ENCODE peak calls at places on chromosomes 6 and 20, in eight cellular contexts. Q, D, G, O, X, T, E and V are unnamed samples.

GRCh38 chr6:136862662-136863061 is 40.3 kb downstream of the PEX7 start:
- DNase-seq in D (no peak), E (no peak), Q (no peak), O (no peak), X (no peak), G (no peak), T (no peak), V (no peak)

GRCh38 chr6:2209226-2209809 is 36.1 kb downstream of the GMDS start:
- DNase-seq in G (no peak), X (no peak), O (peak; percentile 67), T (no peak), Q (peak; percentile 96), D (peak; percentile 59), E (peak; percentile 38), V (no peak)

GRCh38 chr20:6142348-6142993 is 19.6 kb upstream of the FERMT1 start:
- DNase-seq in Q (peak; percentile 31), X (no peak), G (peak; percentile 15), T (peak; percentile 20), D (peak; percentile 54), E (no peak), O (peak; percentile 82), V (peak; percentile 20)

GRCh38 chr6:56695702-56696101 is 53.0 kb upstream of the DST start:
- DNase-seq in D (no peak), T (no peak), X (no peak), G (no peak), E (no peak), O (no peak), Q (no peak), V (no peak)

GRCh38 chr6:168043848-168044415 is 35.1 kb downstream of the FRMD1 start:
- DNase-seq in T (no peak), G (no peak), D (no peak), X (no peak), Q (no peak), O (no peak), E (no peak), V (no peak)

GRCh38 chr6:150627601-150628012 is 27.9 kb downstream of the PLEKHG1 start:
- DNase-seq in T (peak; percentile 67), G (peak; percentile 77), D (no peak), Q (no peak), O (peak; percentile 32), X (no peak), E (no peak), V (no peak)

GRCh38 chr20:45894797-45895196 is 3.7 kb downstream of the CTSA start:
- DNase-seq in E (no peak), Q (no peak), D (no peak), X (no peak), G (no peak), T (no peak), O (no peak), V (no peak)

GRCh38 chr6:137224890-137225198 is 5.7 kb upstream of the IFNGR1 start:
- DNase-seq in X (no peak), T (no peak), Q (no peak), O (no peak), E (no peak), D (no peak), G (no peak), V (no peak)

GRCh38 chr20:59805266-59805665 is 128.2 kb downstream of the SYCP2 start:
- DNase-seq in E (no peak), O (no peak), X (no peak), G (no peak), D (no peak), Q (no peak), T (no peak), V (no peak)

GRCh38 chr20:15656124-15656523 is 917.1 kb downstream of the KIF16B start:
- DNase-seq in T (no peak), Q (no peak), D (no peak), X (no peak), O (no peak), E (peak; percentile 83), G (no peak), V (no peak)

GRCh38 chr6:44247338-44248302 is 719 bp downstream of the HSP90AB1 start:
- DNase-seq in X (peak; percentile 77), Q (no peak), D (peak; percentile 35), O (peak; percentile 81), T (no peak), G (no peak), E (peak; percentile 48), V (no peak)

GRCh38 chr6:32867022-32867477 is 13.1 kb downstream of the PSMB9 start:
- DNase-seq in G (no peak), X (no peak), D (no peak), O (no peak), Q (no peak), E (no peak), T (no peak), V (no peak)

GRCh38 chr20:23145281-23145700 is 59.2 kb upstream of the CD93 start:
- DNase-seq in O (no peak), D (no peak), E (no peak), Q (no peak), G (no peak), X (no peak), T (peak; percentile 65), V (peak; percentile 63)

GRCh38 chr6:37016995-37017394 is 11.5 kb downstream of the FGD2 start:
- DNase-seq in G (no peak), D (no peak), E (no peak), Q (no peak), X (no peak), O (no peak), T (no peak), V (no peak)

GRCh38 chr6:142400495-142400894 is 98.7 kb downstream of the ADGRG6 start:
- DNase-seq in Q (no peak), E (no peak), D (peak; percentile 22), T (no peak), O (peak; percentile 47), G (no peak), X (no peak), V (no peak)

GRCh38 chr6:45423901-45424627 is 46.3 kb upstream of the SUPT3H start:
- DNase-seq in X (peak; percentile 57), E (no peak), G (no peak), D (no peak), T (no peak), Q (no peak), O (peak; percentile 27), V (no peak)

GRCh38 chr6:42075159-42075838 is 25.0 kb downstream of the TAF8 start:
- DNase-seq in Q (peak; percentile 82), O (peak; percentile 86), X (peak; percentile 87), T (peak; percentile 42), D (peak; percentile 74), G (peak; percentile 18), E (peak; percentile 72), V (peak; percentile 62)

GRCh38 chr6:71190809-71191208 is 97.8 kb upstream of the OGFRL1 start:
- DNase-seq in O (peak; percentile 41), T (no peak), X (no peak), D (no peak), G (no peak), E (no peak), Q (no peak), V (peak; percentile 36)

GRCh38 chr6:43120101-43120730 is 44.1 kb downstream of the PTK7 start:
- DNase-seq in T (no peak), D (no peak), E (no peak), G (no peak), Q (no peak), O (no peak), X (no peak), V (no peak)

GRCh38 chr6:72938104-72938503 is 287.2 kb downstream of the KHDC1L start:
- DNase-seq in O (no peak), G (no peak), T (no peak), Q (no peak), D (no peak), E (no peak), X (no peak), V (no peak)

GRCh38 chr6:19297880-19298279 is 539.3 kb upstream of the ID4 start:
- DNase-seq in O (no peak), X (no peak), D (no peak), T (no peak), G (no peak), E (no peak), Q (peak; percentile 99), V (no peak)

GRCh38 chr20:39259808-39260207 is 297.7 kb downstream of the DHX35 start:
- DNase-seq in X (no peak), D (no peak), G (no peak), Q (no peak), O (no peak), E (no peak), T (no peak), V (no peak)

GRCh38 chr20:58864346-58864745 is 11.8 kb downstream of the GNAS start:
- DNase-seq in Q (no peak), T (no peak), O (no peak), D (no peak), X (no peak), G (no peak), E (no peak), V (no peak)

GRCh38 chr20:46128310-46129151 is 10.4 kb downstream of the CD40 start:
- DNase-seq in G (no peak), O (peak; percentile 40), D (peak; percentile 69), E (no peak), X (peak; percentile 54), T (no peak), Q (no peak), V (no peak)

GRCh38 chr6:13708679-13709261 is 2.9 kb downstream of the RANBP9 start:
- DNase-seq in Q (no peak), O (no peak), X (no peak), E (no peak), D (no peak), G (no peak), T (no peak), V (no peak)